ENCODE peak calls at places on chromosome X, in eight cellular contexts. N, O, X, T, I, U, E and J are unnamed samples.
A peak's percentile ranks its signal among the peaks of the same experiment; 100 is the strongest.

GRCh38 chrX:9534686-9535085 is 69.8 kb downstream of the TBL1X start:
- DNase-seq in N (peak; percentile 72), O (no peak), X (no peak), T (no peak), I (no peak), U (no peak), E (no peak), J (no peak)

GRCh38 chrX:11352296-11352741 is 59.1 kb downstream of the AMELX start:
- DNase-seq in N (no peak), O (no peak), X (no peak), T (no peak), I (no peak), U (no peak), E (no peak), J (no peak)

GRCh38 chrX:22109442-22109841 is 77.3 kb downstream of the PHEX start:
- DNase-seq in N (no peak), O (no peak), X (no peak), T (no peak), I (peak; percentile 31), U (no peak), E (no peak), J (no peak)

GRCh38 chrX:131830400-131831184 is 192.5 kb upstream of the STK26 start:
- DNase-seq in N (peak; percentile 80), O (peak; percentile 83), X (peak; percentile 95), T (peak; percentile 73), I (peak; percentile 89), U (peak; percentile 78), E (peak; percentile 71), J (peak; percentile 69)

GRCh38 chrX:21408776-21409175 is 34.6 kb downstream of the CNKSR2 start:
- DNase-seq in N (no peak), O (no peak), X (no peak), T (no peak), I (no peak), U (no peak), E (no peak), J (no peak)

GRCh38 chrX:87621697-87622096 is 104.1 kb downstream of the KLHL4 start:
- DNase-seq in N (peak; percentile 69), O (no peak), X (peak; percentile 63), T (no peak), I (no peak), U (no peak), E (peak; percentile 6), J (peak; percentile 4)

GRCh38 chrX:9911479-9911878 is 55.7 kb upstream of the CLDN34 start:
- DNase-seq in N (peak; percentile 59), O (no peak), X (no peak), T (no peak), I (no peak), U (no peak), E (no peak), J (no peak)

GRCh38 chrX:150196300-150196699 is 166.8 kb upstream of the MAMLD1 start:
- DNase-seq in N (no peak), O (no peak), X (no peak), T (no peak), I (peak; percentile 10), U (no peak), E (no peak), J (no peak)

GRCh38 chrX:150185766-150186165 is 177.4 kb upstream of the MAMLD1 start:
- DNase-seq in N (no peak), O (no peak), X (no peak), T (no peak), I (no peak), U (no peak), E (no peak), J (no peak)

GRCh38 chrX:72308566-72309296 is 3.0 kb upstream of the CITED1 start:
- DNase-seq in N (peak; percentile 73), O (peak; percentile 82), X (peak; percentile 71), T (peak; percentile 70), I (peak; percentile 83), U (peak; percentile 69), E (peak; percentile 69), J (no peak)

GRCh38 chrX:11619426-11619825 is 46.3 kb downstream of the ARHGAP6 start:
- DNase-seq in N (peak; percentile 37), O (no peak), X (no peak), T (no peak), I (no peak), U (no peak), E (no peak), J (no peak)

GRCh38 chrX:12446342-12447075 is 308.2 kb downstream of the FRMPD4 start:
- DNase-seq in N (peak; percentile 56), O (no peak), X (no peak), T (no peak), I (no peak), U (no peak), E (no peak), J (no peak)

GRCh38 chrX:150200361-150200760 is 162.8 kb upstream of the MAMLD1 start:
- DNase-seq in N (no peak), O (no peak), X (no peak), T (no peak), I (no peak), U (no peak), E (no peak), J (no peak)

GRCh38 chrX:20967725-20968124 is 406.5 kb upstream of the CNKSR2 start:
- DNase-seq in N (no peak), O (no peak), X (no peak), T (no peak), I (no peak), U (no peak), E (no peak), J (no peak)

GRCh38 chrX:132612990-132613564 is 124.2 kb upstream of the MBNL3 start:
- DNase-seq in N (peak; percentile 48), O (peak; percentile 38), X (peak; percentile 81), T (peak; percentile 67), I (peak; percentile 65), U (no peak), E (peak; percentile 61), J (peak; percentile 49)

GRCh38 chrX:86012188-86012587 is 35.2 kb downstream of the CHM start:
- DNase-seq in N (no peak), O (no peak), X (no peak), T (no peak), I (no peak), U (no peak), E (no peak), J (no peak)

GRCh38 chrX:155768036-155768769 is 112.9 kb upstream of the VAMP7 start:
- DNase-seq in N (peak; percentile 9), O (no peak), X (no peak), T (peak; percentile 55), I (no peak), U (no peak), E (no peak), J (no peak)

GRCh38 chrX:137151403-137151802 is 117.6 kb upstream of the GPR101 start:
- DNase-seq in N (no peak), O (no peak), X (no peak), T (no peak), I (peak; percentile 41), U (no peak), E (no peak), J (no peak)

GRCh38 chrX:10350221-10350620 is 193.4 kb downstream of the CLCN4 start:
- DNase-seq in N (no peak), O (no peak), X (no peak), T (no peak), I (no peak), U (no peak), E (no peak), J (no peak)

GRCh38 chrX:98194036-98194435 is 1310.3 kb downstream of the RPA4 start:
- DNase-seq in N (no peak), O (no peak), X (no peak), T (no peak), I (no peak), U (no peak), E (no peak), J (no peak)
- H3K4me3 ChIP-seq in N (no peak overlapping the region), O (no peak overlapping the region), X (no peak overlapping the region), T (no peak overlapping the region), I (no peak overlapping the region), U (no peak overlapping the region), E (no peak overlapping the region), J (no peak overlapping the region)

DNA sequence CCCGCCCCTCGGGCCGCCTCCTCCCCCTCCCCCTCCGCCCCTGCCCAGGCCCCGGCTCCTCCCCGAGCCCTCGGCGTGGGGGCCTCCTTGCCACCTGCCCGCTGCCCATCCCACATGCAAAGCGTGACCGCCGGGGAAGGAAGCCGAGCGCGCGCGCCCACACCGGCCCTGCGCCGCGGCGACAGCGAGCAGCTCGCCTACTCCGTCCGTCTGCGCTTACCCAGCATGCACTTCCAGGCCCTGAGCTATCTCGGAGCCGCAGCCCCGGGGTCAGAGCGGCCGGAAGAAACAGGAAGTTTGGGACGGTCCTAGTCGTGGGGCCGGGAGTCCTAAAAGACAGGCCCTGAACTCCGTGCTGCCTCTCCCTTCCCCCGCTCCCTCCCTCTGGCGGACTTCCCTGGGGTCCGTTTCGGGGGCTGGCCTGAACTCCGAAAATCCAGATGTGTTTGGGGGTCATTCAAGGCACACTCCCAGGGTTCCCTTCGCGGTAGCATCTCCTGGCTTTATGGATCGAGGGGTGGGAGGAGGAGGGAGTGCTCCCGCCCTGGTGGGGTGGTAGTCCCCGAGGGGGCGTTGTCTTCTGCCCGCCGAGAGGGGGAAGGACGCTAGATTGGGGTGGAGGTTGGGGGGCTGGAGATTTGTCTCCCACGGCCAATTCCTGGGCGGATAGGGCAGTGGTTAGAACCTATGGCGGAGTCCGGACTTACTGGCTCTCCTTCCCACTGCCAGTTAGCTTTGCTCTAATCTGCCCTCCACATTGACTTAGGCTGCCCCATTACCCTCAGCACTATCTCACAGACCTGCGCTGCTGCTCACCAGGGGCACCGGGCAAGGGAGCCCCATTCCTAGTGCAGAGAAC is 25.0 kb upstream of the BCORL1 start:
- DNase-seq in N (peak; percentile 44), O (peak; percentile 68), X (peak; percentile 60), T (peak; percentile 76), I (peak; percentile 87), U (peak; percentile 84), E (peak; percentile 68), J (no peak)
- H3K4me3 ChIP-seq in N (peak overlapping the region; percentile 41), O (peak overlapping the region; percentile 27), X (peak overlapping the region; percentile 19), T (peak overlapping the region; percentile 61), I (peak overlapping the region; percentile 56), U (no peak overlapping the region), E (no peak overlapping the region), J (peak overlapping the region; percentile 41)

GRCh38 chrX:153974003-153974725 is 1.6 kb downstream of the TMEM187 start:
- DNase-seq in N (no peak), O (no peak), X (no peak), T (peak; percentile 42), I (no peak), U (peak; percentile 59), E (no peak), J (no peak)
- H3K4me3 ChIP-seq in N (peak overlapping the region; percentile 59), O (no peak overlapping the region), X (no peak overlapping the region), T (peak overlapping the region; percentile 80), I (no peak overlapping the region), U (no peak overlapping the region), E (no peak overlapping the region), J (no peak overlapping the region)

DNA sequence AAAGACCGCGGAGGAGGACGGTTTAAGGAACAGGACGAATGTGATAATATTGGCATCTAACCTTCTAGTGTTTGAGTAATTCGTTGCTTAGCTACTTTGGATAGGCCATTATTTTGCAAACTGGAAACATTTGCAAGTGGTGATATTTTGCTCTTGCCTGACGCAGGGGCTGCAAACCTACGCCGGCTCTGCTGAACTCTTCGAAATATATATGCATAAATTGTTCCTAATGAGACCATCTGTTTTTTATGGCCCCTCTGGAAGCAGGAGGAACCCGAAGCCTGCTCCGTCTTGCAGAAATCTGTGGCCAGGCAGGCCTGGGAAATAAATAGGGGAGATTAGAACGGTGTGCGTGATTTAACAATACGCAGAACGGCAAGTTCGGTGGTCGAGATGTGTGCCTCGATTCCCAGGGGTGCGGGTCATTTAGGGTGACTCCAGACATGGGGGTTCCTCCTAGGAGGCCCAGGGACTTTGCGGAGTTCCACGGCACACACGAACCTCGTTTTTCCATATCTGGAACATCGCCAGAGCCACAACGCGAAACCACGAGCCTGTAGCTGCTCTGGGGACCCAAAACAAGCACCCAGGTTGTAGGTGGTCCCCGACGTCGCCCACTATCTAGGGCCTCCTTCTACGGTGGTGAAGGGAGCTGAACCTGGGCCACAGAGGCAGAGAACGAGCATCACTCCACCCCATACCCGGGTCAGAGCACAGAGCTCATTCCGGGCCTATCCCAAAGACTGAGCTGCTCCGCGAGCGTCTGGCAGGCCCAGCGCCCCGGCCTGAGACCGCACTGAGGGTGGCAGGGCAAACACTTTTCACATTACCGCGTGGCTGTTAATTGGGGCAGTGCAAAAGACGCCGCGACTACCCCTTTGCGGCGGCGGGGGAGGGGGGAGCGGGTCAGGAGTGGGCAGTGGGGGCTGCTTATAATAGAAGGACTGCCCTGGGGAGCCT is 89.7 kb downstream of the BCOR start:
- DNase-seq in N (no peak), O (no peak), X (no peak), T (no peak), I (peak; percentile 24), U (no peak), E (no peak), J (no peak)
- H3K4me3 ChIP-seq in N (no peak overlapping the region), O (no peak overlapping the region), X (no peak overlapping the region), T (peak overlapping the region; percentile 51), I (peak overlapping the region; percentile 58), U (no peak overlapping the region), E (no peak overlapping the region), J (no peak overlapping the region)